ENCODE peak calls at places on chromosome 4, in five cellular contexts. One of them, this sample, is unnamed.
A peak's percentile ranks its signal among the peaks of the same experiment; 100 is the strongest.

GRCh38 chr4:10664408-10664807 is 20.2 kb downstream of the CLNK start:
- DNase-seq in SW480: no peak
- DNase-seq in astrocyte: peak; percentile 96
- DNase-seq in activated T-cell treated with anti-CD3 and anti-CD28 coated beads for 1 hour: no peak
- DNase-seq in heart left ventricle: no peak
- DNase-seq in this sample: no peak

GRCh38 chr4:114077610-114078009 is 98.2 kb upstream of the ARSJ start:
- DNase-seq in astrocyte: peak; percentile 97
- DNase-seq in activated T-cell treated with anti-CD3 and anti-CD28 coated beads for 1 hour: no peak
- DNase-seq in heart left ventricle: no peak
- DNase-seq in SW480: no peak
- DNase-seq in this sample: peak; percentile 31

GRCh38 chr4:189600598-189601435 is 339.9 kb upstream of the FRG1 start:
- DNase-seq in activated T-cell treated with anti-CD3 and anti-CD28 coated beads for 1 hour: no peak
- DNase-seq in SW480: no peak
- DNase-seq in heart left ventricle: no peak
- DNase-seq in astrocyte: no peak
- DNase-seq in this sample: no peak

GRCh38 chr4:172630289-172630688 is 538.3 kb upstream of the GALNT7 start:
- DNase-seq in SW480: no peak
- DNase-seq in heart left ventricle: no peak
- DNase-seq in astrocyte: no peak
- DNase-seq in activated T-cell treated with anti-CD3 and anti-CD28 coated beads for 1 hour: no peak
- DNase-seq in this sample: no peak

GRCh38 chr4:43485196-43485595 is 592.7 kb downstream of the GRXCR1 start:
- DNase-seq in activated T-cell treated with anti-CD3 and anti-CD28 coated beads for 1 hour: no peak
- DNase-seq in heart left ventricle: no peak
- DNase-seq in SW480: no peak
- DNase-seq in astrocyte: no peak
- DNase-seq in this sample: no peak

GRCh38 chr4:175827510-175827909 is 15.4 kb upstream of the GPM6A start:
- DNase-seq in SW480: no peak
- DNase-seq in astrocyte: no peak
- DNase-seq in heart left ventricle: no peak
- DNase-seq in activated T-cell treated with anti-CD3 and anti-CD28 coated beads for 1 hour: no peak
- DNase-seq in this sample: no peak

GRCh38 chr4:145387079-145387478 is 94.6 kb upstream of the SMAD1 start:
- DNase-seq in heart left ventricle: no peak
- DNase-seq in SW480: no peak
- DNase-seq in activated T-cell treated with anti-CD3 and anti-CD28 coated beads for 1 hour: no peak
- DNase-seq in astrocyte: no peak
- DNase-seq in this sample: no peak

GRCh38 chr4:117284736-117285135 is 199.4 kb upstream of the TRAM1L1 start:
- DNase-seq in SW480: no peak
- DNase-seq in activated T-cell treated with anti-CD3 and anti-CD28 coated beads for 1 hour: no peak
- DNase-seq in astrocyte: no peak
- DNase-seq in heart left ventricle: no peak
- DNase-seq in this sample: no peak

GRCh38 chr4:152189451-152190179 is 346.3 kb downstream of the FBXW7 start:
- DNase-seq in heart left ventricle: no peak
- DNase-seq in activated T-cell treated with anti-CD3 and anti-CD28 coated beads for 1 hour: no peak
- DNase-seq in astrocyte: no peak
- DNase-seq in SW480: no peak
- DNase-seq in this sample: no peak

GRCh38 chr4:146222313-146222712 is 8.0 kb downstream of the REELD1 start:
- DNase-seq in heart left ventricle: no peak
- DNase-seq in SW480: no peak
- DNase-seq in astrocyte: peak; percentile 75
- DNase-seq in activated T-cell treated with anti-CD3 and anti-CD28 coated beads for 1 hour: no peak
- DNase-seq in this sample: no peak

GRCh38 chr4:4338632-4339031 is 48.3 kb upstream of the NSG1 start:
- DNase-seq in astrocyte: no peak
- DNase-seq in activated T-cell treated with anti-CD3 and anti-CD28 coated beads for 1 hour: no peak
- DNase-seq in heart left ventricle: no peak
- DNase-seq in SW480: no peak
- DNase-seq in this sample: no peak

GRCh38 chr4:140893939-140894338 is 137.8 kb upstream of the TBC1D9 start:
- DNase-seq in SW480: no peak
- DNase-seq in heart left ventricle: no peak
- DNase-seq in activated T-cell treated with anti-CD3 and anti-CD28 coated beads for 1 hour: no peak
- DNase-seq in astrocyte: peak; percentile 65
- DNase-seq in this sample: no peak

GRCh38 chr4:99816611-99817309 is at the start of gene DAPP1:
- DNase-seq in activated T-cell treated with anti-CD3 and anti-CD28 coated beads for 1 hour: peak; percentile 53
- DNase-seq in heart left ventricle: peak; percentile 60
- DNase-seq in SW480: no peak
- DNase-seq in astrocyte: no peak
- DNase-seq in this sample: no peak

This sample was measured in COLO829.